ENCODE peak calls at places on chromosomes 2 and 18, in four cellular contexts. One of them, this sample, is unnamed.

GRCh38 chr2:200787351-200788128 is 24.2 kb upstream of the BZW1 start:
- DNase-seq in stomach: no peak
- DNase-seq in dorsolateral prefrontal cortex: no peak
- DNase-seq in uterus: no peak
- DNase-seq in this sample: no peak

GRCh38 chr2:29767606-29768335 is 153.6 kb downstream of the ALK start:
- DNase-seq in stomach: no peak
- DNase-seq in dorsolateral prefrontal cortex: no peak
- DNase-seq in uterus: no peak
- DNase-seq in this sample: no peak

GRCh38 chr2:147211484-147211883 is 633.3 kb upstream of the ACVR2A start:
- DNase-seq in stomach: no peak
- DNase-seq in dorsolateral prefrontal cortex: no peak
- DNase-seq in uterus: no peak
- DNase-seq in this sample: no peak

GRCh38 chr2:172693037-172693436 is 42.6 kb upstream of the RAPGEF4 start:
- DNase-seq in stomach: peak; percentile 51
- DNase-seq in dorsolateral prefrontal cortex: peak; percentile 61
- DNase-seq in uterus: peak; percentile 89
- DNase-seq in this sample: no peak

GRCh38 chr18:27136208-27136535 is 48.9 kb downstream of the CHST9 start:
- DNase-seq in stomach: no peak
- DNase-seq in dorsolateral prefrontal cortex: no peak
- DNase-seq in uterus: no peak
- DNase-seq in this sample: no peak

GRCh38 chr2:69375494-69376353 is 11.3 kb downstream of the GFPT1 start:
- DNase-seq in stomach: no peak
- DNase-seq in dorsolateral prefrontal cortex: no peak
- DNase-seq in uterus: no peak
- DNase-seq in this sample: no peak

GRCh38 chr2:111120253-111121027 is at the start of gene BCL2L11:
- DNase-seq in stomach: peak; percentile 96
- DNase-seq in dorsolateral prefrontal cortex: peak; percentile 91
- DNase-seq in uterus: peak; percentile 86
- DNase-seq in this sample: peak; percentile 90

GRCh38 chr2:101300164-101300563 is 8.3 kb downstream of the RNF149 start:
- DNase-seq in stomach: no peak
- DNase-seq in dorsolateral prefrontal cortex: no peak
- DNase-seq in uterus: no peak
- DNase-seq in this sample: no peak

GRCh38 chr18:76493213-76494107 is 1.6 kb downstream of the ZNF516 start:
- DNase-seq in stomach: no peak
- DNase-seq in dorsolateral prefrontal cortex: no peak
- DNase-seq in uterus: peak; percentile 69
- DNase-seq in this sample: no peak

GRCh38 chr2:200252661-200253067 is 53.8 kb upstream of the SPATS2L start:
- DNase-seq in stomach: no peak
- DNase-seq in dorsolateral prefrontal cortex: no peak
- DNase-seq in uterus: no peak
- DNase-seq in this sample: no peak

GRCh38 chr2:237664151-237664550 is 36.8 kb downstream of the LRRFIP1 start:
- DNase-seq in stomach: no peak
- DNase-seq in dorsolateral prefrontal cortex: no peak
- DNase-seq in uterus: no peak
- DNase-seq in this sample: no peak

GRCh38 chr2:207245526-207245925 is 79.8 kb upstream of the KLF7 start:
- DNase-seq in stomach: no peak
- DNase-seq in dorsolateral prefrontal cortex: no peak
- DNase-seq in uterus: no peak
- DNase-seq in this sample: no peak

GRCh38 chr2:219521066-219521880 is 7.0 kb downstream of the ASIC4 start:
- DNase-seq in stomach: no peak
- DNase-seq in dorsolateral prefrontal cortex: no peak
- DNase-seq in uterus: peak; percentile 55
- DNase-seq in this sample: no peak

GRCh38 chr18:11148655-11149440 is 521 bp downstream of the PIEZO2 start:
- DNase-seq in stomach: no peak
- DNase-seq in dorsolateral prefrontal cortex: no peak
- DNase-seq in uterus: no peak
- DNase-seq in this sample: peak; percentile 53

GRCh38 chr18:44988821-44989587 is 308.3 kb downstream of the SETBP1 start:
- DNase-seq in stomach: no peak
- DNase-seq in dorsolateral prefrontal cortex: no peak
- DNase-seq in uterus: no peak
- DNase-seq in this sample: no peak

GRCh38 chr2:129829577-129829976 is 149.9 kb upstream of the RAB6C start:
- DNase-seq in stomach: no peak
- DNase-seq in dorsolateral prefrontal cortex: no peak
- DNase-seq in uterus: no peak
- DNase-seq in this sample: no peak

GRCh38 chr2:134667081-134667480 is 51.7 kb downstream of the TMEM163 start:
- DNase-seq in stomach: no peak
- DNase-seq in dorsolateral prefrontal cortex: no peak
- DNase-seq in uterus: no peak
- DNase-seq in this sample: no peak

GRCh38 chr2:68548396-68548795 is 81.0 kb downstream of the APLF start:
- DNase-seq in stomach: no peak
- DNase-seq in dorsolateral prefrontal cortex: no peak
- DNase-seq in uterus: no peak
- DNase-seq in this sample: no peak

GRCh38 chr2:217650716-217651360 is 352.0 kb downstream of the TNS1 start:
- DNase-seq in stomach: no peak
- DNase-seq in dorsolateral prefrontal cortex: no peak
- DNase-seq in uterus: peak; percentile 40
- DNase-seq in this sample: no peak

GRCh38 chr2:232525199-232525598 is 761 bp upstream of the CHRND start:
- DNase-seq in stomach: no peak
- DNase-seq in dorsolateral prefrontal cortex: no peak
- DNase-seq in uterus: no peak
- DNase-seq in this sample: no peak
- H3K27me3 ChIP-seq in stomach: peaks cover 64% of the 10 kb centered on the region
- H3K27me3 ChIP-seq in dorsolateral prefrontal cortex: peaks cover 18% of the 10 kb centered on the region
- H3K27me3 ChIP-seq in uterus: peaks cover 27% of the 10 kb centered on the region
- H3K27me3 ChIP-seq in this sample: peaks cover 12% of the 10 kb centered on the region

GRCh38 chr2:231929961-231930600 is 3.9 kb upstream of the NPPC start:
- DNase-seq in stomach: peak; percentile 24
- DNase-seq in dorsolateral prefrontal cortex: peak; percentile 15
- DNase-seq in uterus: peak; percentile 82
- DNase-seq in this sample: peak; percentile 71
- H3K27me3 ChIP-seq in stomach: peaks cover 34% of the 10 kb centered on the region
- H3K27me3 ChIP-seq in dorsolateral prefrontal cortex: peaks cover 4% of the 10 kb centered on the region
- H3K27me3 ChIP-seq in uterus: no peaks in the 10 kb centered on the region
- H3K27me3 ChIP-seq in this sample: no peaks in the 10 kb centered on the region

GRCh38 chr2:176114930-176115625 is 1.5 kb upstream of the HOXD10 start:
- DNase-seq in stomach: no peak
- DNase-seq in dorsolateral prefrontal cortex: no peak
- DNase-seq in uterus: no peak
- DNase-seq in this sample: no peak
- H3K27me3 ChIP-seq in stomach: peaks cover 95% of the 10 kb centered on the region
- H3K27me3 ChIP-seq in dorsolateral prefrontal cortex: peaks cover 98% of the 10 kb centered on the region
- H3K27me3 ChIP-seq in uterus: no peaks in the 10 kb centered on the region
- H3K27me3 ChIP-seq in this sample: peaks cover 4% of the 10 kb centered on the region

GRCh38 chr2:11678306-11678960 is 8.4 kb upstream of the NTSR2 start:
- DNase-seq in stomach: peak; percentile 9
- DNase-seq in dorsolateral prefrontal cortex: peak; percentile 30
- DNase-seq in uterus: no peak
- DNase-seq in this sample: no peak

GRCh38 chr2:11676640-11677039 is 6.6 kb upstream of the NTSR2 start:
- DNase-seq in stomach: no peak
- DNase-seq in dorsolateral prefrontal cortex: peak; percentile 29
- DNase-seq in uterus: no peak
- DNase-seq in this sample: no peak

GRCh38 chr2:11675423-11676112 is 5.6 kb upstream of the NTSR2 start:
- DNase-seq in stomach: no peak
- DNase-seq in dorsolateral prefrontal cortex: no peak
- DNase-seq in uterus: no peak
- DNase-seq in this sample: no peak

GRCh38 chr2:11679016-11679415 is 9.0 kb upstream of the NTSR2 start:
- DNase-seq in stomach: peak; percentile 7
- DNase-seq in dorsolateral prefrontal cortex: peak; percentile 4
- DNase-seq in uterus: no peak
- DNase-seq in this sample: no peak

DNA sequence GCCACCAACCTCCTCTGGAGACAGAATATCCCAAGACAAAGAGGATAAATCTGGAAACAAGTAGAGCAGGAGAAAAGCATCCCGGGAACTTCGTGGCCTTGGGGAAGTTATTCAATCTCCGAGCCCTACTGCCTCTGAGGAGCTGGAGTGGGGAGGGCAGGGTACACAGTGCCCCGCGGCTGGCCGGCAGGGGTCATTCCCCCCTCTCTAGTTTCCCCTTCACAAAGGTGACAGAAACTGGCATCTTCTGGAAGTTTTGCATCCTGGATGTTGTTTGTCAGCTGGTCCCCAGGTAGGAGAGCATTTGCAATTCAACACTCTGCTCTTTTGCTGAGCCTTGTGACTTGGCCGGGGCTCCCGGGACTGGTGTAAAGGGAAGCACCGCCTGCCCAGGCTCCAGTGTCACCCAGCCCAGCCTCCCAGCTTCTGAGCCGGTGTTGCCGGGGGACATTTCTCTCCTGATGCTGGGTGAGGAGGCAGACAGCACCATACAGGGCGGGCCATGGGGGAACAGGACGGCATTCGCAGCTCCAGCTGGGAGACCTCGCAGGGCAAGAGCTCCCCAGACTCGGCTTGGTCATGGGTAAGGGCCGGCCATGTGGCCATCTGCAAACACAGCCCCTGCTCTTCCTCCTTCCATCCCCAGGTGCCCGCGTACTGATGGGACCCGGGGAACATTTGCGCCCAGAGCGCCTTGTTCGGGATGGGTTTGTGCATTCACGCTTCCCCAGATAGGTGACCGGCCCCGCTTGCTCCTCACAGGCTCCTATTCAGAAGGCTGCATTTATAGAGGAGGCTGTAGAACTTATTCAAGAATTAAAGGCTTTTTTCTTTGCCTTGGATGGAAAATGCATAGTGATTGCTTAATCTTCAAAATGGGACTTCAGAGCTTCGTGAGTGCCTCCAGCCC is 7.4 kb upstream of the NTSR2 start:
- DNase-seq in stomach: peak; percentile 23
- DNase-seq in dorsolateral prefrontal cortex: peak; percentile 41
- DNase-seq in uterus: no peak
- DNase-seq in this sample: peak; percentile 86
- H3K27me3 ChIP-seq in stomach: peaks cover 27% of the 10 kb centered on the region
- H3K27me3 ChIP-seq in dorsolateral prefrontal cortex: no peaks in the 10 kb centered on the region
- H3K27me3 ChIP-seq in uterus: no peaks in the 10 kb centered on the region
- H3K27me3 ChIP-seq in this sample: no peaks in the 10 kb centered on the region

GRCh38 chr2:46471-47345 is at the start of gene FAM110C:
- DNase-seq in stomach: peak; percentile 88
- DNase-seq in dorsolateral prefrontal cortex: peak; percentile 72
- DNase-seq in uterus: peak; percentile 63
- DNase-seq in this sample: no peak
- H3K27me3 ChIP-seq in stomach: peaks cover 21% of the 10 kb centered on the region
- H3K27me3 ChIP-seq in dorsolateral prefrontal cortex: peaks cover 13% of the 10 kb centered on the region
- H3K27me3 ChIP-seq in uterus: no peaks in the 10 kb centered on the region
- H3K27me3 ChIP-seq in this sample: peaks cover 61% of the 10 kb centered on the region

DNA sequence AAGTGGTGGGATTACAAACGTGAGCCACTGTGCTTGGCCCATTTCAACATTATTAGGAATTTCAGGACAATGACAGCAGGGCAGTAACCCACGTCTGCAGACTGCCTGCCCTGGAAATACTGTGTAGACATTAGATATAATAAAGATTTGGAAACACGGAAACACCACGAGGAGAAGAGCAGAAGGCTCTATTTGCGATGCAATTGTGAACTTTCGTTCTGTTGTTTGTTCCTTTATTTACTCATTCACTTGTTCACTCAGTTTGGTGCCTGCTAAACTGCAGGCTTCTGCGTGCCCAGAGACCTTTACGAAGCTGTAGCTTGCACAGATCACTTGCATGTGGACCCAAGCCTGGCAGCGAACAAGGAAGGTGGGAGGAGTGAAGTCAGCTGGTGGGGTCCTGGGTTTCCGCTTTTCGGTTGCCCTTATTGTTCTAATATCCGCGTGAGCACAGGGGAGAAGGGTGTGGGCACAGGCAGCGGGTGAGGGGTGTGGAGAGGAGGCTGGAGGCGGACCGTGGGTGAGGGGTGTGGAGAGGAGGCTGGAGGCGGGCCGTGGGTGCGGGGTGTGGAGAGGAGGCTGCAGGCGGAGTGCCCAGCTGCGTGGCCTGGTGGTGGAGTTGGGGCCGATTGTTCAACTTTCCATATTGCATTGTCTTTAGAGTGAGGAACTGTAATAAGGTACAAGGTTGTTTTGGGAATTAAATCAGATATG is 3.4 kb downstream of the COLEC11 start:
- DNase-seq in stomach: no peak
- DNase-seq in dorsolateral prefrontal cortex: no peak
- DNase-seq in uterus: no peak
- DNase-seq in this sample: no peak
- H3K27me3 ChIP-seq in stomach: no peaks in the 10 kb centered on the region
- H3K27me3 ChIP-seq in dorsolateral prefrontal cortex: no peaks in the 10 kb centered on the region
- H3K27me3 ChIP-seq in uterus: no peaks in the 10 kb centered on the region
- H3K27me3 ChIP-seq in this sample: peaks cover 18% of the 10 kb centered on the region

GRCh38 chr2:131408778-131409177 is 44.8 kb upstream of the RAB6D start:
- DNase-seq in stomach: no peak
- DNase-seq in dorsolateral prefrontal cortex: no peak
- DNase-seq in uterus: no peak
- DNase-seq in this sample: no peak
- H3K27me3 ChIP-seq in stomach: peaks cover 3% of the 10 kb centered on the region
- H3K27me3 ChIP-seq in dorsolateral prefrontal cortex: peaks cover 5% of the 10 kb centered on the region
- H3K27me3 ChIP-seq in uterus: no peaks in the 10 kb centered on the region
- H3K27me3 ChIP-seq in this sample: no peaks in the 10 kb centered on the region

DNA sequence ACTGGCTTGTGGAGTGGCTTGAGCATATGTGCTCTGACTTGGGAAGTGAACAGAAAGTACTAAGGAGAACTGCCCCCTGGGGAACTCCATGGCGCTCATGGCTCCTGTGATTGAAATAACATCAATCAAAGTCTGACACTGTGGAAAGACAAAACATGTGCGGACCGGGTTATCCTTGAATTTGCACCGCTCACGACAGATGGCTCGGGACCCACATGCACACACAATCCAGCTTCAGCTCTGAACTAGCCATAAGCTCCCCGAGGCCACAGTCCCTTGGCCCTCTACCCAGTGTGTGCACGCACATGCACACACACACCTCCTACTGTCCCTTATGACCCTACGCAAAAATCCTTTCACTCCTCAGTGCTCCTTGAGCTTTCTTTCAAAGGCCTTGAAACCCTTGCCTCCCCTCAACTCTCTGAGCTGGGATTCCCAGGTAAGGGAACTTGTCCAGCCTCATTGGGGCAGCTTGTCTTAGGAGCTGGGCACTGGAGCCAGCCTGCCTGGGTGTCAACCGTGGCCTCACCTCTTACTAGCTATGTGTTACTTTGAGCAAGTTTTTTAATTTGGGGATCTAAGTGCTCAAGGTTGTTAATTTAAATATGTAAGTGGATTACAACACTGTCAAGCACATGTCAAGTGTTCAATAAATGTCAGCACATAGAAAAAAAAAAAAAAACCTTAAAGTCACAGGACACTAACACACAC is 43.6 kb downstream of the MRPS5 start:
- DNase-seq in stomach: no peak
- DNase-seq in dorsolateral prefrontal cortex: no peak
- DNase-seq in uterus: no peak
- DNase-seq in this sample: no peak
- H3K27me3 ChIP-seq in stomach: peaks cover 22% of the 10 kb centered on the region
- H3K27me3 ChIP-seq in dorsolateral prefrontal cortex: no peaks in the 10 kb centered on the region
- H3K27me3 ChIP-seq in uterus: peaks cover 14% of the 10 kb centered on the region
- H3K27me3 ChIP-seq in this sample: no peaks in the 10 kb centered on the region

This sample was measured in psoas muscle.